ENCODE peak calls at places on chromosomes 16 and 17, in four cellular contexts. One of them, this sample, is unnamed.

GRCh38 chr17:4956493-4957061 is 5.7 kb downstream of the ENO3 start:
- DNase-seq in testis: no peak
- DNase-seq in foreskin fibroblast: no peak
- DNase-seq in left ventricle myocardium inferior: no peak
- DNase-seq in this sample: no peak

GRCh38 chr16:65727534-65728137 is 605.8 kb upstream of the CDH11 start:
- DNase-seq in testis: no peak
- DNase-seq in foreskin fibroblast: no peak
- DNase-seq in left ventricle myocardium inferior: no peak
- DNase-seq in this sample: no peak

GRCh38 chr17:17198281-17198680 is 7.9 kb downstream of the PLD6 start:
- DNase-seq in testis: no peak
- DNase-seq in foreskin fibroblast: no peak
- DNase-seq in left ventricle myocardium inferior: no peak
- DNase-seq in this sample: no peak

GRCh38 chr17:16286947-16287562 is 66.2 kb downstream of the CENPV start:
- DNase-seq in testis: no peak
- DNase-seq in foreskin fibroblast: no peak
- DNase-seq in left ventricle myocardium inferior: no peak
- DNase-seq in this sample: no peak

GRCh38 chr17:17957584-17957916 is 14.7 kb downstream of the TOM1L2 start:
- DNase-seq in testis: no peak
- DNase-seq in foreskin fibroblast: no peak
- DNase-seq in left ventricle myocardium inferior: no peak
- DNase-seq in this sample: no peak

GRCh38 chr17:20981046-20981920 is 61.5 kb downstream of the USP22 start:
- DNase-seq in testis: no peak
- DNase-seq in foreskin fibroblast: no peak
- DNase-seq in left ventricle myocardium inferior: no peak
- DNase-seq in this sample: no peak

GRCh38 chr17:44900894-44901293 is 1.6 kb upstream of the EFTUD2 start:
- DNase-seq in testis: peak; percentile 72
- DNase-seq in foreskin fibroblast: peak; percentile 90
- DNase-seq in left ventricle myocardium inferior: no peak
- DNase-seq in this sample: peak; percentile 77

GRCh38 chr16:87836844-87837581 is 32.3 kb downstream of the SLC7A5 start:
- DNase-seq in testis: no peak
- DNase-seq in foreskin fibroblast: no peak
- DNase-seq in left ventricle myocardium inferior: peak; percentile 50
- DNase-seq in this sample: no peak

GRCh38 chr16:11202260-11203091 is 53.5 kb downstream of the SOCS1 start:
- DNase-seq in testis: no peak
- DNase-seq in foreskin fibroblast: peak; percentile 80
- DNase-seq in left ventricle myocardium inferior: no peak
- DNase-seq in this sample: peak; percentile 80

GRCh38 chr16:65846210-65846602 is 520.3 kb upstream of the CDH5 start:
- DNase-seq in testis: no peak
- DNase-seq in foreskin fibroblast: no peak
- DNase-seq in left ventricle myocardium inferior: no peak
- DNase-seq in this sample: no peak

GRCh38 chr17:47907932-47908562 is 12.0 kb downstream of the SP2 start:
- DNase-seq in testis: no peak
- DNase-seq in foreskin fibroblast: no peak
- DNase-seq in left ventricle myocardium inferior: no peak
- DNase-seq in this sample: no peak

GRCh38 chr16:11674818-11675560 is 6.7 kb downstream of the SNN start:
- DNase-seq in testis: no peak
- DNase-seq in foreskin fibroblast: peak; percentile 66
- DNase-seq in left ventricle myocardium inferior: no peak
- DNase-seq in this sample: no peak

GRCh38 chr17:12536021-12536420 is 129.7 kb upstream of the MYOCD start:
- DNase-seq in testis: no peak
- DNase-seq in foreskin fibroblast: no peak
- DNase-seq in left ventricle myocardium inferior: no peak
- DNase-seq in this sample: no peak

GRCh38 chr16:9040766-9041430 is 50.5 kb upstream of the HAPSTR1 start:
- DNase-seq in testis: no peak
- DNase-seq in foreskin fibroblast: no peak
- DNase-seq in left ventricle myocardium inferior: no peak
- DNase-seq in this sample: no peak

GRCh38 chr17:10681866-10682446 is 15.4 kb downstream of the SCO1 start:
- DNase-seq in testis: no peak
- DNase-seq in foreskin fibroblast: no peak
- DNase-seq in left ventricle myocardium inferior: no peak
- DNase-seq in this sample: peak; percentile 55

GRCh38 chr17:50312311-50312710 is 33.6 kb upstream of the XYLT2 start:
- DNase-seq in testis: no peak
- DNase-seq in foreskin fibroblast: peak; percentile 54
- DNase-seq in left ventricle myocardium inferior: no peak
- DNase-seq in this sample: no peak

GRCh38 chr17:44318077-44318892 is 6.3 kb downstream of the SLC25A39 start:
- DNase-seq in testis: no peak
- DNase-seq in foreskin fibroblast: no peak
- DNase-seq in left ventricle myocardium inferior: no peak
- DNase-seq in this sample: no peak

GRCh38 chr16:67284699-67285646 is 5.6 kb downstream of the PLEKHG4 start:
- DNase-seq in testis: peak; percentile 43
- DNase-seq in foreskin fibroblast: peak; percentile 58
- DNase-seq in left ventricle myocardium inferior: no peak
- DNase-seq in this sample: no peak

GRCh38 chr17:77613181-77613580 is 345.3 kb upstream of the TNRC6C start:
- DNase-seq in testis: peak; percentile 37
- DNase-seq in foreskin fibroblast: peak; percentile 74
- DNase-seq in left ventricle myocardium inferior: no peak
- DNase-seq in this sample: peak; percentile 12

GRCh38 chr17:57114085-57114673 is 29.1 kb downstream of the AKAP1 start:
- DNase-seq in testis: peak; percentile 68
- DNase-seq in foreskin fibroblast: peak; percentile 54
- DNase-seq in left ventricle myocardium inferior: peak; percentile 56
- DNase-seq in this sample: no peak

GRCh38 chr16:57972285-57972684 is 1.4 kb upstream of the CNGB1 start:
- DNase-seq in testis: no peak
- DNase-seq in foreskin fibroblast: no peak
- DNase-seq in left ventricle myocardium inferior: no peak
- DNase-seq in this sample: no peak

GRCh38 chr17:65683428-65683827 is 122.0 kb upstream of the AXIN2 start:
- DNase-seq in testis: no peak
- DNase-seq in foreskin fibroblast: no peak
- DNase-seq in left ventricle myocardium inferior: no peak
- DNase-seq in this sample: no peak

GRCh38 chr17:82215972-82216300 is 3.3 kb upstream of the CCDC57 start:
- DNase-seq in testis: no peak
- DNase-seq in foreskin fibroblast: no peak
- DNase-seq in left ventricle myocardium inferior: no peak
- DNase-seq in this sample: no peak

DNA sequence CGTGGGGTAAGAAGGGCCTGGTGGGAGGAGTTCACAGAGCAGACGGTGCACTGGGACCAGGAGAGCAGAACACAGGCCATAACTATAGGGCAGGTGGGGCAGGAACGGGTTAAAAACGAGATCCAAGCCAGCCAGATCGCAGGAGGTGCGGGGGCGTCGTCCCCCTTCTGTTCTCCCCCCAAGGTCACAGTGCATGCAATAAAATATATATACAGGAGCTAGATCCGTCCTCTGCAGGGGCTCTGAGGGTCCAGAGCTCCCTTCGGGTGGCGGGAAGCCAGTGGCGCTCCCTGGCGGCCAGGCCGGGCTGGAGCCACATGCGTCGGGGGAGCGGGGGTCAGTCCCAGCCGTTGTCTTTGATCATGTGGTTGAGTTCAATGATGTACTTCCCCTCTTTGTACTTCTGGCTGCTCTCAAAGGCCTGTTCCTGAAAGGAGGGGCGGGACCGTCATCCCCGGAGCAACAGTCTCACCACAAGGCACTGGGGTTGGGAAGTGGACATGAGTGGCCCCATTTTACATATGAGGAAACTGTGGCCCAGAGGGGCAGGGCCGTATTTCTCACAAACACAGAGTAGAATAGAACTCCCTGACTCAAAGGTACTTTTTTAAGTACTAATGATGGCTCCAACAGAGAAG is 768 bp upstream of the TBX6 start:
- DNase-seq in testis: peak; percentile 76
- DNase-seq in foreskin fibroblast: peak; percentile 74
- DNase-seq in left ventricle myocardium inferior: peak; percentile 75
- DNase-seq in this sample: no peak
- TF ChIP-seq CTCF in testis: peak; percentile 44
- TF ChIP-seq CTCF in foreskin fibroblast: peak; percentile 71
- TF ChIP-seq CTCF in left ventricle myocardium inferior: peak; percentile 65
- TF ChIP-seq CTCF in this sample: peak; percentile 32

GRCh38 chr17:36978810-36979584 is 30.2 kb downstream of the AATF start:
- DNase-seq in testis: no peak
- DNase-seq in foreskin fibroblast: peak; percentile 14
- DNase-seq in left ventricle myocardium inferior: no peak
- DNase-seq in this sample: no peak
- TF ChIP-seq CTCF in testis: no peak
- TF ChIP-seq CTCF in foreskin fibroblast: no peak
- TF ChIP-seq CTCF in left ventricle myocardium inferior: no peak
- TF ChIP-seq CTCF in this sample: no peak

GRCh38 chr17:19338031-19338990 is 24.2 kb downstream of the B9D1 start:
- DNase-seq in testis: peak; percentile 50
- DNase-seq in foreskin fibroblast: peak; percentile 61
- DNase-seq in left ventricle myocardium inferior: peak; percentile 63
- DNase-seq in this sample: no peak

GRCh38 chr17:19341211-19341631 is 21.3 kb downstream of the B9D1 start:
- DNase-seq in testis: no peak
- DNase-seq in foreskin fibroblast: no peak
- DNase-seq in left ventricle myocardium inferior: no peak
- DNase-seq in this sample: no peak

GRCh38 chr17:19336938-19337711 is 25.4 kb downstream of the B9D1 start:
- DNase-seq in testis: no peak
- DNase-seq in foreskin fibroblast: no peak
- DNase-seq in left ventricle myocardium inferior: peak; percentile 36
- DNase-seq in this sample: no peak

GRCh38 chr17:19337712-19338023 is 24.9 kb downstream of the B9D1 start:
- DNase-seq in testis: no peak
- DNase-seq in foreskin fibroblast: no peak
- DNase-seq in left ventricle myocardium inferior: no peak
- DNase-seq in this sample: no peak

DNA sequence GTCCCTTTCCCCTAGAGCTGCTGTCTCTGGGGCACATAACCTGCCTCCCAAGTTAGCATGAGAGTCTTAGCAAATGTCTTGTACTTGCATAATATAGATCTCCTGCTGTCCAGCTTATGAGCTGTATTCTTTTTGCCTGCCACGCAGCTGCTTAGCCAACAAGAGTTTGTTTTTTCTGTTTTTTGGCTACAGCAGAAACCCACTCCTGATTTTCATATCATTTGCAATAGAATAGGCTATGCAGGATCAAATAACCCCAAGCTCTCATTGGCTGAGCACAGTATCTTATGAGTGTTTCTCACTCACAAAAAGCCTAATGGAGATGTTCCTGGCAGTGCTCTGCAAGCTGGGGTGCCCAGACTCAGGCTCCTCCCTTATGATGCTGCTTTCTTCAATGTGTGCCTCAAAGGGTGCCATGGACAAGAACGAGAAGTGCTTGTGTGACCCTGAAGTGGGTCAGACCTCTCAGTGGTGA is 23.1 kb downstream of the B9D1 start:
- DNase-seq in testis: no peak
- DNase-seq in foreskin fibroblast: peak; percentile 58
- DNase-seq in left ventricle myocardium inferior: no peak
- DNase-seq in this sample: no peak
- TF ChIP-seq CTCF in testis: no peak
- TF ChIP-seq CTCF in foreskin fibroblast: no peak
- TF ChIP-seq CTCF in left ventricle myocardium inferior: no peak
- TF ChIP-seq CTCF in this sample: no peak

GRCh38 chr16:13896543-13897182 is 23.3 kb upstream of the ERCC4 start:
- DNase-seq in testis: no peak
- DNase-seq in foreskin fibroblast: peak; percentile 24
- DNase-seq in left ventricle myocardium inferior: no peak
- DNase-seq in this sample: no peak
- TF ChIP-seq CTCF in testis: no peak
- TF ChIP-seq CTCF in foreskin fibroblast: no peak
- TF ChIP-seq CTCF in left ventricle myocardium inferior: no peak
- TF ChIP-seq CTCF in this sample: peak; percentile 72